ENCODE peak calls at places on chromosomes 6 and 20, in nine cellular contexts. E, N, M, R, X, Y, S, C and H are unnamed samples.

GRCh38 chr6:82646231-82646615 is 282.6 kb downstream of the TPBG start:
- DNase-seq in X (no peak), S (peak), E (no peak), N (no peak), C (no peak), M (no peak), Y (no peak), R (no peak), H (no peak)

GRCh38 chr20:6152777-6153176 is 29.9 kb upstream of the FERMT1 start:
- DNase-seq in R (no peak), M (no peak), C (no peak), N (no peak), S (no peak), Y (no peak), E (no peak), X (no peak), H (no peak)

GRCh38 chr6:135170238-135170637 is 10.9 kb upstream of the MYB start:
- DNase-seq in C (no peak), Y (no peak), R (no peak), N (no peak), E (no peak), X (no peak), M (no peak), S (no peak), H (no peak)

GRCh38 chr6:142353690-142354089 is 51.9 kb downstream of the ADGRG6 start:
- DNase-seq in N (no peak), S (no peak), C (no peak), Y (no peak), X (no peak), E (no peak), M (no peak), R (no peak), H (no peak)

GRCh38 chr6:30060634-30060981 is 457 bp upstream of the POLR1H start:
- DNase-seq in N (no peak), C (no peak), Y (no peak), X (peak), E (no peak), S (no peak), M (peak), R (peak), H (no peak)

GRCh38 chr6:162450358-162450757 is 277.2 kb downstream of the PRKN start:
- DNase-seq in E (no peak), R (no peak), S (no peak), C (no peak), M (no peak), N (no peak), Y (no peak), X (no peak), H (no peak)

GRCh38 chr6:16168858-16169257 is 40.0 kb downstream of the MYLIP start:
- DNase-seq in X (no peak), N (no peak), Y (no peak), R (peak), E (no peak), S (peak), M (no peak), C (no peak), H (no peak)

GRCh38 chr6:156780117-156780641 is 3.0 kb downstream of the ARID1B start:
- DNase-seq in C (peak), S (peak), M (peak), N (no peak), Y (peak), R (peak), X (peak), E (peak), H (no peak)

GRCh38 chr20:25738198-25738597 is 41.5 kb upstream of the ZNF337 start:
- DNase-seq in Y (no peak), S (peak), X (no peak), E (no peak), M (no peak), N (no peak), C (no peak), R (peak), H (no peak)

GRCh38 chr6:9623985-9624384 is 790.9 kb downstream of the TFAP2A start:
- DNase-seq in Y (no peak), S (no peak), E (no peak), X (no peak), M (no peak), R (peak), N (no peak), C (no peak), H (no peak)

GRCh38 chr6:156689656-156690055 is 87.5 kb upstream of the ARID1B start:
- DNase-seq in C (no peak), S (no peak), R (no peak), E (peak), Y (no peak), N (no peak), X (no peak), M (no peak), H (no peak)

GRCh38 chr6:56026461-56027180 is 151.2 kb upstream of the BMP5 start:
- DNase-seq in M (no peak), X (no peak), S (no peak), N (no peak), E (no peak), Y (no peak), C (no peak), R (no peak), H (no peak)

GRCh38 chr20:61871160-61871559 is 194.5 kb downstream of the TAF4 start:
- DNase-seq in X (no peak), C (no peak), M (no peak), E (no peak), Y (no peak), S (no peak), N (no peak), R (no peak), H (no peak)

GRCh38 chr6:136294621-136295020 is 5.0 kb upstream of the BCLAF1 start:
- DNase-seq in R (no peak), S (no peak), M (no peak), C (no peak), X (no peak), N (no peak), Y (no peak), E (no peak), H (no peak)

GRCh38 chr6:10403385-10404106 is 11.3 kb downstream of the TFAP2A start:
- DNase-seq in S (no peak), C (peak), X (no peak), R (peak), E (no peak), M (no peak), Y (peak), N (no peak), H (no peak)

GRCh38 chr6:15343490-15344185 is 97.8 kb downstream of the JARID2 start:
- DNase-seq in N (no peak), S (no peak), R (no peak), X (no peak), C (no peak), M (no peak), E (no peak), Y (no peak), H (no peak)

GRCh38 chr6:13453771-13454251 is 33.6 kb downstream of the GFOD1 start:
- DNase-seq in C (no peak), M (no peak), N (no peak), S (peak), X (no peak), R (peak), E (no peak), Y (no peak), H (no peak)

GRCh38 chr20:62267543-62267942 is 29.2 kb downstream of the OSBPL2 start:
- DNase-seq in C (no peak), M (no peak), E (peak), Y (no peak), X (no peak), R (no peak), S (no peak), N (no peak), H (no peak)

GRCh38 chr20:49431345-49431744 is 51.1 kb downstream of the KCNB1 start:
- DNase-seq in E (no peak), C (no peak), Y (no peak), X (no peak), M (no peak), R (no peak), S (no peak), N (no peak), H (no peak)

GRCh38 chr20:54083459-54083858 is 13.1 kb upstream of the BCAS1 start:
- DNase-seq in N (no peak), M (no peak), S (no peak), C (no peak), E (no peak), X (no peak), R (no peak), Y (no peak), H (no peak)

GRCh38 chr20:49312661-49313060 is 34.8 kb upstream of the ZNFX1 start:
- DNase-seq in X (no peak), N (no peak), S (no peak), M (no peak), E (no peak), Y (no peak), C (no peak), R (no peak), H (no peak)

GRCh38 chr6:143700684-143701342 is 23.0 kb downstream of the PHACTR2 start:
- DNase-seq in C (no peak), M (no peak), Y (peak), S (peak), N (no peak), E (peak), R (peak), X (no peak), H (no peak)

GRCh38 chr6:2524090-2524489 is 226.6 kb downstream of the MYLK4 start:
- DNase-seq in Y (no peak), N (no peak), S (no peak), R (no peak), E (no peak), M (no peak), X (no peak), C (no peak), H (no peak)

GRCh38 chr6:35402136-35402855 is 49.8 kb upstream of the FANCE start:
- DNase-seq in C (no peak), M (no peak), R (no peak), X (peak), N (no peak), S (no peak), E (no peak), Y (no peak), H (no peak)

GRCh38 chr20:24493661-24494459 is 24.4 kb downstream of the SYNDIG1 start:
- DNase-seq in Y (no peak), N (no peak), E (no peak), M (no peak), R (no peak), X (no peak), C (no peak), S (no peak), H (no peak)

GRCh38 chr6:122663981-122664380 is 53.8 kb downstream of the PKIB start:
- DNase-seq in M (no peak), R (no peak), E (no peak), Y (no peak), N (no peak), C (no peak), S (no peak), X (no peak), H (no peak)

GRCh38 chr6:154815938-154816820 is 83.0 kb downstream of the SCAF8 start:
- DNase-seq in M (no peak), R (peak), E (no peak), X (no peak), S (peak), C (no peak), N (no peak), Y (no peak), H (no peak)

GRCh38 chr6:31131595-31131994 is 7.3 kb downstream of the PSORS1C2 start:
- DNase-seq in S (no peak), C (no peak), E (no peak), N (no peak), R (no peak), M (no peak), X (no peak), Y (no peak), H (no peak)

GRCh38 chr20:59390437-59390836 is 90.0 kb downstream of the EDN3 start:
- DNase-seq in C (no peak), S (no peak), N (no peak), Y (no peak), R (no peak), X (no peak), E (no peak), M (no peak), H (no peak)

GRCh38 chr6:57004292-57004691 is 42.2 kb upstream of the KIAA1586 start:
- DNase-seq in M (no peak), C (no peak), S (no peak), E (no peak), R (no peak), N (no peak), X (no peak), Y (no peak), H (no peak)

GRCh38 chr6:143328885-143329284 is 121.6 kb downstream of the ADAT2 start:
- DNase-seq in N (no peak), M (no peak), R (peak), Y (no peak), S (no peak), C (no peak), E (no peak), X (no peak), H (no peak)

GRCh38 chr6:56357616-56358373 is 110.4 kb upstream of the COL21A1 start:
- DNase-seq in Y (no peak), M (no peak), C (no peak), N (no peak), R (peak), X (no peak), E (no peak), S (peak), H (no peak)

GRCh38 chr20:38870733-38871559 is 55.3 kb upstream of the FAM83D start:
- DNase-seq in S (no peak), N (no peak), Y (no peak), C (no peak), X (no peak), M (peak), R (peak), E (peak), H (no peak)

GRCh38 chr6:14039038-14039437 is 78.5 kb upstream of the CD83 start:
- DNase-seq in Y (no peak), C (no peak), S (no peak), E (no peak), N (no peak), X (no peak), R (no peak), M (no peak), H (no peak)

GRCh38 chr6:13238017-13238416 is 90.3 kb downstream of the TBC1D7 start:
- DNase-seq in R (no peak), Y (no peak), M (no peak), X (no peak), N (no peak), E (no peak), C (no peak), S (no peak), H (no peak)

GRCh38 chr6:57313711-57314471 is 3.5 kb upstream of the PRIM2 start:
- DNase-seq in Y (peak), E (no peak), C (peak), S (peak), M (no peak), R (peak), X (no peak), N (peak), H (no peak)

DNA sequence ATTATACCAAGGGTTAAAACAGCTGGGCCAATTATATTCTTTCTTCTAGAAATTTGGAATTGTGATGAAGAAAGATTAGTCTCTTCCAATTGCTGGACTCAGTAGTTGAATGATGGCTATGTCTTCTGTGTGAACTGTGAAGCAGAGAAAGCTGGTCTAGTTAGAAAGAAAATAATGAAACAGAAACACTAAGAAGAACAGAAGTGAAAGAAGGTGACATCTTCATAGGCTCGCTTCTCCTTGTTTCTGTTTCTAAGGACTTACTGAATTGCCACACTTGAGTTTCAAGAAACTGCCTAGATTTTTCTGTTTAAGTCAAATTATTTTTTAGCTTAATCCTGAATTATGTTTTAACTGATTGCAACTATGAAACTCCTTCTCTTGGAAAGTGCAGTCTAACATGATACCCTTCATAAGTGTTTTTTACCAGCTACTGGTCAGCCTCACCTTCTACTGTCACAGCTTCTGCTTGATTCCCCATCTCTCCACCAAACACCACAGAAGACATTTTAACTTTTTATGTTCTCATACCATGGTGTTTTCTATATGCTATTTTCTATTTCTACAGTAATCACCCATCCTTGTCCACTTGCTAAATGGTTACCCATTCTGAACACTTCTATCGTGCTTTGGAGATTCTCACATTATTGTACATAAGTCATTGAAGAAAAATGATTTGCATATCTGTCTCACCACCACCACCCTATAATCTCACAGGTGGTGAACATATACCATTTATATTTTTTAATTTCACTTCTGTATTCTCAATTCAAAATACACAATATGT is 268.8 kb downstream of the GRIK2 start:
- DNase-seq in S (no peak), R (no peak), C (no peak), E (no peak), X (peak), M (no peak), Y (no peak), N (no peak), H (no peak)
- TF ChIP-seq CTCF in S (no peak), R (no peak), C (no peak), E (no peak), X (no peak), M (no peak), Y (no peak), N (no peak), H (no peak)

GRCh38 chr6:39867592-39867991 is 66.7 kb downstream of the MOCS1 start:
- DNase-seq in X (no peak), Y (no peak), N (no peak), E (no peak), S (no peak), M (no peak), C (no peak), R (no peak), H (no peak)
- TF ChIP-seq CTCF in X (no peak), Y (no peak), N (no peak), E (no peak), S (peak), M (peak), C (no peak), R (no peak), H (no peak)

DNA sequence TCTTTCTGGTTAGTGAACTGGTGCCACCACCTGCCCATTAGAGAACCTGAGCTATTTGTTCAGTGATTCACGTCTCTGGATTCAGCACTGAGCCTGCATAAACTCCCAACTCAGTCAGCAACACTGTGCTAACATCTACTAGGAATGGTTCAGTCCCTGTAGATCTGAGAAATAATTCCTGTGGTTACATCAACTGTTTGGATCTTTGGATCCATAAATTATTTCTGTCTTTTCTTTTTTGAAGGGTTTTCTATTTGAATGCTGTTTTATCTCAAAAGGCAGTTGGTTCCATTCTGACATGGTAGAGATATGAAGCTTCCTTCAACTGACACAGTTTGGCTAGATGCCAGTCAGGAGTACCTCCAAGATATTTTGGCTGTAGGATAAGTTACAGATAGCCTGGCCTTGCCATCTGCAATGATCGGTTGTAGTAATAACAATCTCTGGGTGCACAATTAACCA is 125.9 kb downstream of the TRMT11 start:
- DNase-seq in M (no peak), R (peak), E (no peak), Y (no peak), X (no peak), C (no peak), S (peak), N (no peak), H (no peak)
- TF ChIP-seq CTCF in M (no peak), R (no peak), E (no peak), Y (no peak), X (no peak), C (no peak), S (no peak), N (no peak), H (no peak)

GRCh38 chr6:106872044-106872443 is 102.5 kb downstream of the CD24 start:
- DNase-seq in N (no peak), S (no peak), M (no peak), C (no peak), X (no peak), E (no peak), Y (no peak), R (no peak), H (no peak)
- TF ChIP-seq CTCF in N (no peak), S (no peak), M (no peak), C (no peak), X (no peak), E (no peak), Y (no peak), R (no peak), H (no peak)